ENCODE peak calls at places on chromosomes 12 and 14, in ten cellular contexts. V, O, R, G, W, N, J, I, H and K are unnamed samples.

GRCh38 chr12:99804715-99805114 is 157.2 kb downstream of the GARIN6 start:
- DNase-seq in V (no peak), O (peak; percentile 6), R (no peak), G (no peak), W (no peak), N (no peak), J (no peak), I (no peak), H (no peak), K (no peak)

GRCh38 chr12:69985656-69986055 is 160.6 kb downstream of the MYRFL start:
- DNase-seq in V (peak; percentile 25), O (no peak), R (no peak), G (no peak), W (no peak), N (peak; percentile 54), J (peak; percentile 32), I (peak; percentile 37), H (no peak), K (no peak)

GRCh38 chr14:86430807-86431206 is 900.9 kb downstream of the FLRT2 start:
- DNase-seq in V (no peak), O (no peak), R (no peak), G (no peak), W (no peak), N (no peak), J (no peak), I (no peak), H (no peak), K (no peak)

GRCh38 chr12:53182836-53183235 is 2.1 kb upstream of the CSAD start:
- DNase-seq in V (no peak), O (peak; percentile 9), R (no peak), G (no peak), W (no peak), N (no peak), J (no peak), I (no peak), H (no peak), K (no peak)

GRCh38 chr12:57740656-57741412 is 2.3 kb upstream of the AGAP2 start:
- DNase-seq in V (no peak), O (no peak), R (peak; percentile 74), G (peak; percentile 74), W (peak; percentile 53), N (no peak), J (no peak), I (no peak), H (no peak), K (no peak)

GRCh38 chr12:89514751-89515150 is 9.8 kb downstream of the GALNT4 start:
- DNase-seq in V (no peak), O (no peak), R (no peak), G (no peak), W (no peak), N (no peak), J (no peak), I (no peak), H (no peak), K (no peak)

GRCh38 chr14:77268989-77269595 is 1.9 kb downstream of the NGB start:
- DNase-seq in V (no peak), O (no peak), R (no peak), G (no peak), W (no peak), N (no peak), J (no peak), I (no peak), H (no peak), K (no peak)

GRCh38 chr12:591571-592505 is 71.4 kb downstream of the NINJ2 start:
- DNase-seq in V (no peak), O (no peak), R (no peak), G (no peak), W (no peak), N (no peak), J (peak; percentile 94), I (peak; percentile 89), H (peak; percentile 88), K (no peak)

GRCh38 chr12:121799842-121800693 is 3.7 kb upstream of the SETD1B start:
- DNase-seq in V (peak; percentile 70), O (peak; percentile 88), R (peak; percentile 86), G (peak; percentile 73), W (no peak), N (peak; percentile 70), J (peak; percentile 89), I (peak; percentile 75), H (peak; percentile 91), K (peak; percentile 79)

GRCh38 chr12:95733156-95733825 is 57.3 kb downstream of the NTN4 start:
- DNase-seq in V (no peak), O (peak; percentile 84), R (no peak), G (no peak), W (no peak), N (no peak), J (no peak), I (no peak), H (no peak), K (no peak)

GRCh38 chr14:95294834-95295599 is 24.7 kb downstream of the CLMN start:
- DNase-seq in V (no peak), O (peak; percentile 84), R (no peak), G (no peak), W (no peak), N (peak; percentile 23), J (no peak), I (no peak), H (no peak), K (no peak)

GRCh38 chr14:104935026-104935650 is 10.5 kb downstream of the PLD4 start:
- DNase-seq in V (no peak), O (no peak), R (no peak), G (no peak), W (no peak), N (no peak), J (no peak), I (no peak), H (no peak), K (no peak)

GRCh38 chr14:70995671-70996070 is 88.4 kb downstream of the PCNX1 start:
- DNase-seq in V (no peak), O (no peak), R (no peak), G (no peak), W (no peak), N (no peak), J (peak; percentile 25), I (no peak), H (no peak), K (no peak)

GRCh38 chr12:123388218-123388947 is 4.5 kb downstream of the KMT5A start:
- DNase-seq in V (peak; percentile 78), O (peak; percentile 47), R (peak; percentile 80), G (peak; percentile 59), W (peak; percentile 77), N (no peak), J (peak; percentile 93), I (peak; percentile 98), H (peak; percentile 87), K (peak; percentile 79)
- TF ChIP-seq CTCF in V (no peak), O (no peak), R (no peak), G (no peak), W (no peak), N (no peak), J (no peak), I (no peak), H (peak; percentile 37), K (no peak)

GRCh38 chr12:49364989-49365388 is 2.3 kb upstream of the SPATS2 start:
- DNase-seq in V (no peak), O (peak; percentile 95), R (no peak), G (no peak), W (no peak), N (no peak), J (no peak), I (no peak), H (no peak), K (no peak)

GRCh38 chr12:49367381-49368239 is at the start of gene SPATS2:
- DNase-seq in V (peak; percentile 100), O (no peak), R (no peak), G (no peak), W (no peak), N (no peak), J (no peak), I (no peak), H (peak; percentile 94), K (no peak)

GRCh38 chr12:49368240-49368600 is 958 bp downstream of the SPATS2 start:
- DNase-seq in V (no peak), O (no peak), R (no peak), G (no peak), W (no peak), N (no peak), J (no peak), I (no peak), H (no peak), K (no peak)

GRCh38 chr12:49365542-49365941 is 1.7 kb upstream of the SPATS2 start:
- DNase-seq in V (no peak), O (peak; percentile 92), R (no peak), G (no peak), W (no peak), N (no peak), J (peak; percentile 29), I (no peak), H (no peak), K (no peak)

GRCh38 chr12:49366652-49367380 is 446 bp upstream of the SPATS2 start:
- DNase-seq in V (peak; percentile 95), O (peak; percentile 90), R (peak; percentile 80), G (peak; percentile 80), W (peak; percentile 100), N (peak; percentile 80), J (peak; percentile 97), I (peak; percentile 98), H (peak; percentile 90), K (peak; percentile 87)
- TF ChIP-seq CTCF in V (no peak), O (peak; percentile 4), R (no peak), G (no peak), W (no peak), N (peak; percentile 11), J (peak; percentile 34), I (peak; percentile 37), H (peak; percentile 28), K (no peak)

GRCh38 chr12:31324116-31324844 is 1.7 kb downstream of the SINHCAF start:
- DNase-seq in V (peak; percentile 63), O (peak; percentile 67), R (peak; percentile 81), G (peak; percentile 64), W (peak; percentile 59), N (peak; percentile 63), J (peak; percentile 60), I (peak; percentile 79), H (peak; percentile 57), K (peak; percentile 73)
- TF ChIP-seq CTCF in V (no peak), O (no peak), R (peak; percentile 32), G (peak; percentile 37), W (peak; percentile 30), N (peak; percentile 2), J (no peak), I (no peak), H (no peak), K (no peak)

GRCh38 chr12:48965447-48965846 is 6.1 kb downstream of the WNT10B start:
- DNase-seq in V (no peak), O (peak; percentile 40), R (no peak), G (no peak), W (no peak), N (no peak), J (peak; percentile 17), I (peak; percentile 38), H (no peak), K (no peak)
- TF ChIP-seq CTCF in V (no peak), O (peak; percentile 48), R (no peak), G (no peak), W (no peak), N (peak; percentile 40), J (peak; percentile 13), I (peak; percentile 51), H (peak; percentile 26), K (no peak)